ENCODE peak calls at places on chromosomes 3 and 15, in seven cellular contexts. E is breast epithelium; I is A549; R is CD4-positive, alpha-beta T cell; Y is psoas muscle; K is gastrocnemius medialis; D is heart right ventricle. Z is an unnamed sample. For H3K9me3, the result is how much of the 10 kb centered on the place peaks cover.

GRCh38 chr3:54433846-54434245 is 311.5 kb downstream of the CACNA2D3 start:
- DNase-seq in E (no peak), I (no peak), R (no peak), Y (no peak), K (no peak), D (no peak), Z (no peak)

GRCh38 chr15:40853241-40853890 is 9.5 kb downstream of the SPINT1 start:
- DNase-seq in E (no peak), I (no peak), R (no peak), Y (no peak), K (no peak), D (no peak), Z (no peak)

GRCh38 chr3:48301814-48302194 is 31.7 kb downstream of the SPINK8 start:
- DNase-seq in E (no peak), I (peak), R (no peak), Y (peak), K (peak), D (peak), Z (peak)

GRCh38 chr3:138943724-138944131 is 3.2 kb downstream of the FOXL2 start:
- DNase-seq in E (no peak), I (no peak), R (no peak), Y (no peak), K (no peak), D (no peak), Z (no peak)

GRCh38 chr15:67184208-67184925 is 70.1 kb downstream of the AAGAB start:
- DNase-seq in E (no peak), I (no peak), R (no peak), Y (no peak), K (peak), D (no peak), Z (no peak)

GRCh38 chr3:104825116-104825515 is 541.6 kb upstream of the ALCAM start:
- DNase-seq in E (no peak), I (no peak), R (no peak), Y (no peak), K (no peak), D (no peak), Z (no peak)

GRCh38 chr15:67253517-67254237 is 784 bp downstream of the AAGAB start:
- DNase-seq in E (no peak), I (peak), R (no peak), Y (no peak), K (no peak), D (no peak), Z (no peak)

GRCh38 chr15:36356978-36357582 is 222.3 kb upstream of the CDIN1 start:
- DNase-seq in E (no peak), I (no peak), R (no peak), Y (no peak), K (no peak), D (peak), Z (no peak)

GRCh38 chr15:101464246-101464998 is 25.1 kb downstream of the PCSK6 start:
- DNase-seq in E (no peak), I (no peak), R (no peak), Y (no peak), K (no peak), D (no peak), Z (no peak)

GRCh38 chr3:191484461-191484860 is 23.5 kb downstream of the PYDC2 start:
- DNase-seq in E (no peak), I (no peak), R (no peak), Y (no peak), K (no peak), D (no peak), Z (peak)

GRCh38 chr15:64507845-64508244 is 47.5 kb downstream of the ZNF609 start:
- DNase-seq in E (no peak), I (no peak), R (no peak), Y (no peak), K (no peak), D (no peak), Z (no peak)

GRCh38 chr3:50316657-50317242 is 5.8 kb downstream of the HYAL2 start:
- DNase-seq in E (peak), I (no peak), R (peak), Y (no peak), K (no peak), D (no peak), Z (peak)

GRCh38 chr3:124784686-124785382 is 54.6 kb downstream of the UMPS start:
- DNase-seq in E (no peak), I (no peak), R (no peak), Y (peak), K (no peak), D (peak), Z (no peak)

GRCh38 chr3:161977063-161977462 is 480.5 kb downstream of the OTOL1 start:
- DNase-seq in E (no peak), I (no peak), R (no peak), Y (no peak), K (no peak), D (no peak), Z (no peak)

GRCh38 chr15:60479711-60480110 is 769 bp upstream of the ICE2 start:
- DNase-seq in E (no peak), I (no peak), R (no peak), Y (no peak), K (no peak), D (no peak), Z (no peak)

GRCh38 chr3:195337747-195338146 is 66.8 kb upstream of the XXYLT1 start:
- DNase-seq in E (no peak), I (no peak), R (no peak), Y (no peak), K (no peak), D (no peak), Z (no peak)

GRCh38 chr15:70093481-70094309 is 4.0 kb downstream of the TLE3 start:
- DNase-seq in E (peak), I (no peak), R (no peak), Y (no peak), K (no peak), D (no peak), Z (peak)

GRCh38 chr15:60423540-60423939 is 25.8 kb upstream of the ANXA2 start:
- DNase-seq in E (no peak), I (peak), R (no peak), Y (no peak), K (no peak), D (no peak), Z (peak)

DNA sequence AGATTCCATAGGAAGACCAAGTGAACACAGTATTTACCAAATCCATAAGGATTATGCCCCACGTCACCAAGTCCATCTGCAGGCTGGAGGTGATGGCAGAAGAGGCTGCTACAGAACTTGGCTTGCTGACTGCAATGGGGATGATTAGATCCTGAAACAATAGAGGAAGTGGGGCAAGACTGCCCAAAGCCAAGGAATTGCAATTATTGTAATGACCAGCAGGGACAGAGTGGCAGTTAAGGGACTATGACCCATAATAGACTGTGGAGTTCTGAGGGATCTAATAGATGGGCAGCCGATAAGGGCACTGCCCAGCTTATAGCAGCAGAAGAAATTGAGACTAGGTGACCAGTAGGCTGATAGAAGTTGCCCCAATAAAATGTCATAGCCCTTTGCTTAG is 108.4 kb downstream of the MINAR1 start:
- DNase-seq in E (no peak), I (no peak), R (no peak), Y (no peak), K (no peak), D (no peak), Z (no peak)
- TF ChIP-seq CTCF in E (no peak), I (no peak), R (no peak), Y (no peak), K (no peak), D (no peak), Z (no peak)

DNA sequence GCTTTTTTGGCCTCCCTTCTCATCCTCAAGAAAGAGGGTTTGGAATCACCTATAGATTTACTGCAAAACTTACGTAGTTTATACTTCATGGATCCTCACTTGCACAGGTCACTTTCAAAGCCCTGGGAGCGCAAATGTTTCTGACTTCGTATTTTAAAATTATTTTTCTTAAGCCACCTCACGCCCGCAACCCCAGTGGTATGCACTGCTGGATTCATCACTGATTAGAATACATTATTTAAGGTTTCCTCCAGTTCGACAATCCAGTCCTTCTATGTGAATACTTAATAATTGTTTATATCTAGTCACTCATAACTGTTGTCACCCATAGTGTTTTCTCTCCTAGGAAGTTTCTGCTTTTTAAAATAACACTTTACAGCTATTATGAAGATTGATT is 339.9 kb downstream of the CHL1 start:
- DNase-seq in E (no peak), I (no peak), R (no peak), Y (no peak), K (no peak), D (no peak), Z (no peak)
- H3K9me3 ChIP-seq in E (under half), I (under half), R (under half), Y (under half), K (under half), D (under half), Z (under half)

GRCh38 chr3:134885877-134886621 is 91.0 kb downstream of the EPHB1 start:
- DNase-seq in E (no peak), I (no peak), R (no peak), Y (no peak), K (no peak), D (no peak), Z (no peak)
- TF ChIP-seq CTCF in E (no peak), I (no peak), R (no peak), Y (no peak), K (no peak), D (no peak), Z (peak)

GRCh38 chr15:25233766-25234350 is 205.0 kb downstream of the UBE3A start:
- DNase-seq in E (no peak), I (no peak), R (no peak), Y (no peak), K (no peak), D (no peak), Z (no peak)
- H3K9me3 ChIP-seq in E (half or more), I (under half), R (under half), Y (under half), K (under half), D (half or more), Z (under half)

DNA sequence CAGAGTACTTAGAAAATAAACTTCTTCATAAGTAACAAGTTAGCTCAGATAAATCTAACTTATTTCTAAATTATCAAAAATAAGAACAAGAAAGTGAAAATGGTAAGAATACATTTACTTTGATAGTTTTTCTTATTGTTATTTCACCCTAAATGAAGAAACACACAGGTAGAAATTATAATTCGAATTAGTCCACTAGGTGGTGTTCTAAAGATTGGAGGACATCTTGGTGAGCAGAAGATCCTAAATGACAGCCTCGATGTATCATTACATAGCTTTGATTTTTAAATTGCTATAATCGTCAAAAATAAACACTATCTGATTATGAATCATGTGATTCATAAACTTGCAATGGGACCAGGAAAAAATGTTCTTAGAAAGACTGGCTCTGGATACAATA is 280.8 kb upstream of the UBE2E2 start:
- DNase-seq in E (no peak), I (peak), R (no peak), Y (no peak), K (no peak), D (no peak), Z (no peak)
- TF ChIP-seq CTCF in E (peak), I (peak), R (no peak), Y (peak), K (no peak), D (peak), Z (peak)

DNA sequence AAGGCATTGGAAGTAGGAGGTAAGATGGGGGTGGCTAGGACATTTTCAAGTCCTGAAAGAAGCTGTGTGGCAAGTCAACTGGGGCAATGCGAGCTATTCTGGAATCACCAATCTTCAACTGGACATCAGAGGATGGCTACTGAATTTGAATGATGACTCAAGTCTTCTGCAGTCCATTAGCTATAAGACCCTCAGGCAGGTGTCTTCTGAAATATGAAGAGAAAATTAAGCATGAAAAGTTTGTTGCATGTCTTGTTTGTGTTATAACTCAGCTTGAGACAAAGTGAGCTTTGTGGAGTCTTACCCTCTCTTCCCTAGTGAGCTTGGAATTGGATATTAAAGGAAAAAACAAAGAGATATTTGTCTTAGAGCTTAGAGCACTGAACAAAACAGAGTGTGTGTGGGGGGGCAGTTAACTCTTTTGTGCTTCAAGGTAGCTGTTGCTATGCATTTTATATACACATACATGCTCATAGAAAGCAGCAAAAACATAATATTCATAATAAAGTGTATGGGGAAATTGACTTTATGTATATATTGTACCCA is 979.1 kb downstream of the MCTP2 start:
- DNase-seq in E (no peak), I (no peak), R (no peak), Y (no peak), K (no peak), D (no peak), Z (no peak)
- H3K9me3 ChIP-seq in E (under half), I (under half), R (under half), Y (under half), K (under half), D (under half), Z (under half)

DNA sequence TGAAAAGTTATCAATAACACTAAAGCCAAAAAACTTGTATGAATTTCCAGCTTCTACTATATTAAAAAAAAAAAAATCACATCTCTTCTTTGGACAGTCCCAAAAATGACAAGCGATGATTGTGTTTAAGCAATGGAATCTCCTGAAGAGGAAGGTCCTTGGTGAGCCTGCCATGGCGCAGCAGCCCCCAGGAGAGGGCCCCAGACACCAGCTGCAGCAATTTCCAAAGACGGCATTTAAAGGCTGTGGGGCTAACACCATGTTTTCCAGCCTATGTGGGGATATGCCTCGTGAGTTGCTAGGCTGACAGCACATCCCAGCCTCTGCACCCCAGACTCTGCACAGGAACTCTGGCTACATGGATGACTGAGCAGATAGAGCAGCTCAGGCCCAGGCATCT is 14.7 kb downstream of the SKIC8 start:
- DNase-seq in E (no peak), I (no peak), R (no peak), Y (no peak), K (no peak), D (no peak), Z (no peak)
- TF ChIP-seq CTCF in E (no peak), I (no peak), R (no peak), Y (no peak), K (no peak), D (no peak), Z (no peak)

GRCh38 chr3:129919357-129919756 is 25.8 kb upstream of the TMCC1 start:
- DNase-seq in E (no peak), I (no peak), R (no peak), Y (no peak), K (no peak), D (no peak), Z (no peak)

GRCh38 chr3:129918461-129918860 is 24.9 kb upstream of the TMCC1 start:
- DNase-seq in E (no peak), I (no peak), R (no peak), Y (no peak), K (no peak), D (no peak), Z (no peak)

GRCh38 chr3:129917423-129918007 is 24.0 kb upstream of the TMCC1 start:
- DNase-seq in E (no peak), I (no peak), R (no peak), Y (no peak), K (no peak), D (no peak), Z (no peak)

GRCh38 chr3:129919806-129920205 is 26.3 kb upstream of the TMCC1 start:
- DNase-seq in E (no peak), I (no peak), R (no peak), Y (no peak), K (no peak), D (no peak), Z (no peak)
- H3K9me3 ChIP-seq in E (under half), I (under half), R (under half), Y (under half), K (under half), D (half or more), Z (under half)

GRCh38 chr15:99149366-99149765 is 44.5 kb downstream of the SYNM start:
- DNase-seq in E (no peak), I (no peak), R (no peak), Y (no peak), K (no peak), D (no peak), Z (no peak)

GRCh38 chr15:99154271-99154670 is 49.4 kb downstream of the SYNM start:
- DNase-seq in E (no peak), I (no peak), R (no peak), Y (no peak), K (no peak), D (no peak), Z (no peak)

GRCh38 chr15:99155961-99156443 is 51.1 kb downstream of the SYNM start:
- DNase-seq in E (no peak), I (no peak), R (no peak), Y (no peak), K (no peak), D (no peak), Z (peak)

GRCh38 chr15:99151156-99151555 is 46.3 kb downstream of the SYNM start:
- DNase-seq in E (no peak), I (no peak), R (no peak), Y (no peak), K (no peak), D (no peak), Z (no peak)

GRCh38 chr15:99153026-99153535 is 48.2 kb downstream of the SYNM start:
- DNase-seq in E (no peak), I (no peak), R (no peak), Y (no peak), K (no peak), D (no peak), Z (no peak)
- TF ChIP-seq CTCF in E (no peak), I (no peak), R (no peak), Y (no peak), K (no peak), D (no peak), Z (no peak)

DNA sequence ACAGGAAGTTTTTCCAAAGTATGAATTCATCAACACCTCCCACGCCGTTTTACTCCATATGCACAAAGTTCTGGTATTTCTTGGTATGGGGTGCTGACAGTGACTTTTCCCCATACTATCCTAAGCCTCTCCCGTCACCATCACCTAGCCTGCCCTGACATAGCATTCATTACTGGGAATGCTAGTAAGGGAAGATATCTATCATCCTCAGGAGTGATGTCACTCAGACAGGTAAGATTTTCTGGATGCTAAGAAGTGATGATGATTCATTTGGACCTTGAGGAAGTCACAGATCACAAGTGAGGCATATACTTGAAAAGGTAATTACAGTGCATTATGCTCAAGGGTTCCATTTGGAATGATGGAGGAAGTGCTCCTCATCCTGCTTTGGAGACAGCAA is 355.1 kb upstream of the STAC start:
- DNase-seq in E (no peak), I (no peak), R (no peak), Y (no peak), K (no peak), D (no peak), Z (no peak)
- H3K9me3 ChIP-seq in E (under half), I (under half), R (under half), Y (under half), K (under half), D (under half), Z (under half)

Z was measured in PC-9.